ENCODE peak calls at places on chromosomes 3 and 15, in four cellular contexts. P, I, D and T are unnamed samples.

GRCh38 chr15:48644827-48645557 is 517 bp downstream of the FBN1 start:
- DNase-seq in P (peak; percentile 74), I (peak; percentile 11), D (no peak), T (peak; percentile 68)

GRCh38 chr3:100420885-100421284 is 19.5 kb downstream of the LNP1 start:
- DNase-seq in P (no peak), I (no peak), D (no peak), T (no peak)

GRCh38 chr15:44719293-44719999 is 8.1 kb downstream of the B2M start:
- DNase-seq in P (no peak), I (no peak), D (no peak), T (peak; percentile 35)

GRCh38 chr15:28942046-28942445 is 56.3 kb downstream of the APBA2 start:
- DNase-seq in P (no peak), I (no peak), D (no peak), T (no peak)

GRCh38 chr15:61091229-61091628 is 137.9 kb downstream of the RORA start:
- DNase-seq in P (no peak), I (no peak), D (no peak), T (no peak)

GRCh38 chr15:31308185-31308639 is 18.4 kb upstream of the KLF13 start:
- DNase-seq in P (no peak), I (no peak), D (no peak), T (peak; percentile 85)

GRCh38 chr3:171251842-171252241 is 208.4 kb downstream of the TNIK start:
- DNase-seq in P (no peak), I (no peak), D (no peak), T (no peak)

GRCh38 chr15:62165029-62165792 is at the start of gene C2CD4B:
- DNase-seq in P (peak; percentile 18), I (peak; percentile 95), D (peak; percentile 42), T (peak; percentile 33)

GRCh38 chr3:54670269-54671000 is 257.4 kb downstream of the LRTM1 start:
- DNase-seq in P (no peak), I (no peak), D (no peak), T (no peak)

GRCh38 chr3:89315750-89316149 is 208.3 kb downstream of the EPHA3 start:
- DNase-seq in P (no peak), I (no peak), D (no peak), T (no peak)

GRCh38 chr3:89320186-89320585 is 212.8 kb downstream of the EPHA3 start:
- DNase-seq in P (no peak), I (no peak), D (no peak), T (no peak)

GRCh38 chr3:89312141-89312540 is 204.7 kb downstream of the EPHA3 start:
- DNase-seq in P (no peak), I (no peak), D (no peak), T (no peak)

DNA sequence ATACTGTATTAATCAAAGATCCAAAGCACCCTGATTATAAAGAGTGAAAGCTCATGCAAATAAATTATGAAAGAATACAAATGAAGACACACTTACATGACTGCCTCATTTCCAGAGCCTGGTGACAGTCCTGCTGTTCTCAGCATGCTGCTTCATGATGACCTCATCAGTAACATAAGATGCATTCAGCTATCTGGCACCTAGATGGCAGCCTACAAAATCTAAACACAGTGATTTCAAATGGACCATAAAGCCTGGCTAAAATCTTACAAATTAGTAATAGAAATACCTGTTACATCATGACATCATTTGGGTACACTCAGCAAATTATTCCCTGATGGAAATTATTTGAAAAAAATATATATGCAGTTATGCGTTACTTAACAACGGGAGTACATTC is 207.0 kb downstream of the EPHA3 start:
- DNase-seq in P (no peak), I (no peak), D (no peak), T (no peak)
- TF ChIP-seq CTCF in P (no peak), I (no peak), D (peak; percentile 4), T (no peak)

DNA sequence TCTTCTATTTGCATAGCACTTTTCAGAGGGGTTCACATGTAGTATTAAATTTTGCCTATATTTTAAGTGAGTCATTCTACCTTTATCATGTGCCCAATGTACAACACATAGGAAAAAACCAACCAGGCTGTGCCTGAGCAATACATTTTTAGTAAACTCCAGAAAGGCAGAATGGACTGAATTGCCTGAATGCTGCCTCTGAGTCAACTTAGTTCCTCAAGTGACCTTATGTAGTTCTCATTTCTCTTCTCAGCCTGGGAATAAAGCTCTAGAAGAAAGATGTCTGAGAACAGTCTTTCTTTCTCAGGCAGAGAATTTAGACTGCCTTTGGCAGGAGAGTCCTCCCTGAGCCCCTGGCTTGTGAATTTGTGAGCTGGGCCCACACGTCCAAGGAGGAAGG is 13.0 kb downstream of the ST3GAL6 start:
- DNase-seq in P (no peak), I (no peak), D (no peak), T (no peak)
- TF ChIP-seq CTCF in P (no peak), I (no peak), D (no peak), T (no peak)

DNA sequence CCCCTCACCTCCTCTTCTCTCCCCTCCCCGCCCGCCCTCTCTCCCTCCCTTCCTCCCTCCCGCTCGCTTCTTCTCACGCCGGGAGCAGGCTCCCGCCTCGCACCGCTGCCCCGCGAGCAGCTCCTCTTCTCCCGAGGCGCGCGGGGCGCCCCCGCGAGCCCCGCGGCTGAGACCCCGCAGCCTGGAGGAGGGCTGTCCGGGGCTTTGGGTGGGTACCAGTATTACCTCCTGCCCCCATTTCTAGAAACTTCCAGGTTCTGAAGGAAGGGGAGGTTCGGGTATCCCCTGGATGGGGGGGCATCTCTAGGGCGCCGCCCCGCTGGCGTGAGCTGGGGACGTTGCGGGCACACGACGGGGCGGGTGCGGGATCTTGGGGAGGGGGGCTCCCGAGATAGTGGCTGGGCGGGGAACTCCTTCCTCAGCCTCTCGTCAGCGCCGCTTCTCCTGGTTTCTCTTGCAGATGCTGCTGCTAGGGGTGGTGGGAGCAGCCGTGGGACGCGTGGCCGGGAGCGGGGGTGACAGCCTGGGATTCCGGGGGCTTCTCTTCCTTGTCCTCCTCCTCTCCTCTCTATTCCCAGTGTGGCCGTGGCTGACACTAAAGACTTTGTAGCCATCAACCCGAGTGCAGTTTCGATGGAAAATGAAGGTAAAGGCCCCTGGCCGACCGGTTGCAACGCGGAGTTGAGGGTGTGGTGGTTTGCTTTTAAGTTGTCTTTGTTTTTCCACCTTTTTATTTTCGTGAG is 417 bp downstream of the ATP2C1 start:
- DNase-seq in P (peak; percentile 67), I (peak; percentile 50), D (peak; percentile 22), T (peak; percentile 36)
- TF ChIP-seq CTCF in P (no peak), I (no peak), D (no peak), T (no peak)

DNA sequence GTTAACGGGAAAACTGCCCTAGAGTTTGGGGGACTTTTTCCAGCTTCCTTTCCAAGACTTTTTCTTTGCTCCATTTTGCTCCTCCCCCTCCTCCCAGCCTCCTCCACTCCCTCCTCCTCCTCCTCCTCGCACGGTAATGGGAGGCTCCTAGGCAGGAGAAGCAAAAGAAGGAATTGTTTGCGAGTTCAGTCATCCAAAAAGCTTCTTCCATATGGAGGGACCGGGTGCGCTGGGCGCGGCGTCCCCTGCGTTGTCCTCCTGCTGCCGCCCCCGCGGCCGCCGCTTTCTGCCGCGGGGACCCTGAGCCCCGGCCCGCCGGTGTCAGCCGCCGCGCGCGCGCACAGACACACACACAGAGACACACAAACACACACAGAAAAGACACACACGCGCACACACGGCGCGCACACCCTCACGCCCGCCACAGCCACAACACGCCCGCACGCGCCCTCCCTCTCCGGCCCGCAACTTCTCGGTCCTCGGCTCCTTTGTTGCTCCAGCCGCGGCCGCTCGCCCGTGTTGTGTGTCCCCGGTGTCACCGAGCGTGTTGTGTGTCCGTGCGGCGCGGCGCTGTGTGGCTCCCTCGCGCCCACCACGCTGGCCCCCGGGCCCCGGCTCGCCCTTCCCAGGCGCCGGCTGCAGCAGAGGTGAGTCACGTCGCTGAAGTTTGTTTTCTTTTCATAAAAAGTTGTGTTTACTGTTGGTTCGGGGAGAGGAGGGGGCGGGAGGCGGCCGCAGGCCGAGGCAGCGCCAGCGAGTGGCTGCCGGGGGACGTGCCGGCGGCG is at the start of gene BOC:
- DNase-seq in P (peak; percentile 70), I (peak; percentile 67), D (peak; percentile 36), T (peak; percentile 69)
- TF ChIP-seq CTCF in P (no peak), I (no peak), D (no peak), T (no peak)

GRCh38 chr3:56894912-56895431 is 93.2 kb upstream of the ARHGEF3 start:
- DNase-seq in P (no peak), I (no peak), D (no peak), T (peak; percentile 55)

GRCh38 chr3:56885879-56886647 is 84.3 kb upstream of the ARHGEF3 start:
- DNase-seq in P (no peak), I (no peak), D (no peak), T (no peak)

GRCh38 chr3:56887402-56888025 is 85.8 kb upstream of the ARHGEF3 start:
- DNase-seq in P (no peak), I (no peak), D (no peak), T (no peak)

GRCh38 chr3:56889131-56889530 is 87.4 kb upstream of the ARHGEF3 start:
- DNase-seq in P (peak; percentile 45), I (peak; percentile 11), D (peak; percentile 20), T (no peak)

DNA sequence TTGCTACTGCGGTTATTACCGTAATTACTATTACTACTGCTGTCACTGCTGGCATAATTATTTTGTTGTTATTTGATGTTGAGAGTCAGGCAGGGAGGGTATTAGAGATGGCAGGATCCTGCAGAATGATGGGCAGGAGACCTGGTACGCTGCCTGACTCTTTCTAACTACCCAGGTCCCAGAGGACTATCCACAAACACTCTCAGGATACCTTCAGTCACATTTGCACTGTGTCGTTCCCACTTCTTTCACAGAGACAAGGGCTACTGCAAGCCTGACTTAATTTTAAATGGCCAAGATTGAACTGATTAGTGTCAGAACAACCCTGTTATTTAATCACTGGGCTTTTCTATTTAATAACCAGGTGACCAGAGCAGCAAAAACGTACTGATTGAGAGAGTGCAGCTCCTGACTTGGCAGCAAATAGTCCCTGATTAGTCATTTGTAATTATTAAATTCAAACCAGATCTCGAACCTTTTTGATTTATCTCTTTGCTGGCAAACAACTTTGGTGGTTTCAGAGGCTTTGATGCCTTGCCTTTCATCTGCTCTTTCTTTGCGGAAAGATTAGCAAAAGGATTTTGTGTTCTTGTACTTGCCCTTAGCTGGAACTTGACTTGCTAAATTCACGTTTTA is 88.8 kb upstream of the ARHGEF3 start:
- DNase-seq in P (no peak), I (no peak), D (no peak), T (no peak)
- TF ChIP-seq CTCF in P (no peak), I (no peak), D (no peak), T (no peak)

GRCh38 chr3:49655731-49656285 is 18.3 kb upstream of the APEH start:
- DNase-seq in P (no peak), I (no peak), D (no peak), T (no peak)

GRCh38 chr3:49657208-49657915 is 16.8 kb upstream of the APEH start:
- DNase-seq in P (no peak), I (no peak), D (no peak), T (no peak)

GRCh38 chr3:49654955-49655556 is 19.1 kb upstream of the APEH start:
- DNase-seq in P (no peak), I (peak; percentile 28), D (no peak), T (no peak)

GRCh38 chr3:49654176-49654825 is 19.9 kb upstream of the APEH start:
- DNase-seq in P (no peak), I (no peak), D (no peak), T (no peak)

GRCh38 chr3:49656541-49657112 is 17.5 kb upstream of the APEH start:
- DNase-seq in P (no peak), I (no peak), D (no peak), T (no peak)
- TF ChIP-seq CTCF in P (no peak), I (no peak), D (no peak), T (no peak)